ENCODE peak calls at places on chromosomes 7 and 10, in nine cellular contexts. S, B, Z, U, W, N, Q, K and X are unnamed samples.

GRCh38 chr10:70549962-70550845 is 52.3 kb downstream of the PRF1 start:
- DNase-seq in S (peak; percentile 76), B (peak; percentile 17), Z (peak; percentile 91), U (peak; percentile 68), W (peak; percentile 76), N (peak; percentile 42), Q (no peak), K (peak; percentile 59), X (no peak)

GRCh38 chr10:128173383-128173782 is 47.2 kb upstream of the MKI67 start:
- DNase-seq in S (no peak), B (no peak), Z (peak; percentile 48), U (peak; percentile 14), W (no peak), N (no peak), Q (no peak), K (no peak), X (no peak)

GRCh38 chr10:127405221-127405620 is 143.9 kb upstream of the NPS start:
- DNase-seq in S (no peak), B (no peak), Z (no peak), U (peak; percentile 61), W (no peak), N (no peak), Q (no peak), K (peak; percentile 53), X (no peak)

GRCh38 chr7:72493850-72494661 is 81.9 kb upstream of the CALN1 start:
- DNase-seq in S (peak; percentile 80), B (peak; percentile 38), Z (peak; percentile 76), U (peak; percentile 45), W (peak; percentile 40), N (peak; percentile 51), Q (no peak), K (peak; percentile 28), X (peak; percentile 46)

GRCh38 chr10:49407552-49408137 is 11.8 kb upstream of the DRGX start:
- DNase-seq in S (peak; percentile 90), B (no peak), Z (peak; percentile 99), U (peak; percentile 86), W (peak; percentile 84), N (peak; percentile 57), Q (no peak), K (peak; percentile 62), X (peak; percentile 92)

GRCh38 chr10:9510626-9511025 is 1456.1 kb downstream of the GATA3 start:
- DNase-seq in S (no peak), B (no peak), Z (no peak), U (no peak), W (no peak), N (no peak), Q (no peak), K (no peak), X (no peak)

GRCh38 chr7:45252248-45252647 is 94.7 kb downstream of the RAMP3 start:
- DNase-seq in S (no peak), B (no peak), Z (no peak), U (no peak), W (no peak), N (no peak), Q (no peak), K (no peak), X (no peak)

GRCh38 chr7:4067874-4068273 is 614.2 kb upstream of the FOXK1 start:
- DNase-seq in S (no peak), B (no peak), Z (no peak), U (no peak), W (no peak), N (no peak), Q (no peak), K (no peak), X (no peak)

GRCh38 chr7:190196-190595 is 2.2 kb upstream of the FAM20C start:
- DNase-seq in S (no peak), B (no peak), Z (no peak), U (no peak), W (no peak), N (no peak), Q (no peak), K (no peak), X (no peak)

GRCh38 chr7:193538-194256 is 1.3 kb downstream of the FAM20C start:
- DNase-seq in S (peak; percentile 37), B (no peak), Z (no peak), U (peak; percentile 52), W (no peak), N (no peak), Q (no peak), K (peak; percentile 24), X (no peak)

GRCh38 chr7:192701-193536 is 548 bp downstream of the FAM20C start:
- DNase-seq in S (peak; percentile 70), B (no peak), Z (no peak), U (peak; percentile 62), W (no peak), N (no peak), Q (no peak), K (no peak), X (no peak)

GRCh38 chr7:191105-192034 is 1.0 kb upstream of the FAM20C start:
- DNase-seq in S (peak; percentile 68), B (no peak), Z (peak; percentile 53), U (peak; percentile 96), W (no peak), N (peak; percentile 10), Q (peak; percentile 7), K (peak; percentile 42), X (no peak)

DNA sequence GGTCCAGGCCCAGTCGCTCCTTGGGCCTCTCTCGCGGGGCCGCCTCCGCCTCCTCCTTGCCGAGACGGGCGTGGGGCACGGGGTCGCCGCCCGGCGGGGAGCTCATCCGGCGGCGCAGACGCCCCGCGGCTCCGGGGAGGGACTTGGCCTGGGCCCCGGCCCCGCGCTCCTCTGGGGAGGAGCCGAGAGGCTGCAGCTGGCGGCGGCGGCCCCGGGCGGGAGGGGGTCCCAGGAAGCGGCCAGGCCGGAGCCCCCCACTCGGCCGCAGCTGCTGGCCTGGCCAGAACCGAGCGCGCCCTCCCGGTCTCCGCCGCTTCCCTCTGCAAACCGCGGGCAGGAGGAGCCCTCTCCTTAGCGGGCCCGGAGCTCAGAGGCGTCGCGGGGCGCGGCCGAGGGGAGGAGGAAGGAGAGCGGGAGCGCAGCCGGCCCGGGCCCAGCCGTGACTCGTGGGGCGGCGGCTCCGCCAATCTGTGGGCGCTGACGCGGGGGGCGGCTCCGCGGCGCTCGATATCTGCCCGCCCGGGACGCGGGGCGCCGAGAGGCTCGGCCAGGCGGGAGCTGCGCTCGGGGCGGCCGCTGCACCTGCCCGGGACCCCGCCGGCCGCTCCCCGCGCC is at the start of gene FAM20C:
- DNase-seq in S (peak; percentile 94), B (no peak), Z (peak; percentile 75), U (peak; percentile 97), W (peak; percentile 83), N (peak; percentile 23), Q (no peak), K (peak; percentile 75), X (no peak)
- TF ChIP-seq EZH2 in S (no peak), B (no peak), Z (no peak), U (no peak), W (no peak), N (no peak), Q (no peak), K (no peak), X (no peak)

GRCh38 chr7:27182861-27183681 is 2.0 kb downstream of the HOXA11 start:
- DNase-seq in S (no peak), B (no peak), Z (no peak), U (peak; percentile 66), W (no peak), N (no peak), Q (no peak), K (peak; percentile 50), X (peak; percentile 63)
- TF ChIP-seq EZH2 in S (no peak), B (no peak), Z (no peak), U (no peak), W (no peak), N (no peak), Q (no peak), K (no peak), X (peak; percentile 85)

DNA sequence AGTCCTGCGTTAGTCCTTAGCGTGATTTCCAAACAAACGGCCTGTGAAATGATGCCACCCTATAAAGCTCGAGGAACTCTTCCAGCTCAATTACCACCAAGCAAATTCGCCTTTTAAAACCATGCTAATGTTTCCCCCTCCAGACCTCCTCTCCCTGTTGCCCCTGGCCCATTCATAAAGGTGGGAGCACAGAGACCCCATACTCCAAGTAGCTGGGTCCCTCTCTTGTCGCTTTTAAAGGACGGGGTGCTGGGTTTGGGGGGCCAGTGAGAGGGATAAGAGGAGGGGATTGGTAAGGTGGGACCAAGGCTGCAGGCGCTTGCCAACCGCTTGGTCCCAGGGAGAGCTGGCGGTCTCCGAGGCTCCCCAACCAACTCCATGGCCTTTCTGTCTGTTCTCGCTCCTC is 1.2 kb downstream of the HMX2 start:
- DNase-seq in S (no peak), B (no peak), Z (no peak), U (no peak), W (no peak), N (no peak), Q (no peak), K (no peak), X (no peak)
- TF ChIP-seq EZH2 in S (peak; percentile 37), B (no peak), Z (no peak), U (peak; percentile 71), W (no peak), N (no peak), Q (peak; percentile 23), K (peak; percentile 76), X (peak; percentile 95)

DNA sequence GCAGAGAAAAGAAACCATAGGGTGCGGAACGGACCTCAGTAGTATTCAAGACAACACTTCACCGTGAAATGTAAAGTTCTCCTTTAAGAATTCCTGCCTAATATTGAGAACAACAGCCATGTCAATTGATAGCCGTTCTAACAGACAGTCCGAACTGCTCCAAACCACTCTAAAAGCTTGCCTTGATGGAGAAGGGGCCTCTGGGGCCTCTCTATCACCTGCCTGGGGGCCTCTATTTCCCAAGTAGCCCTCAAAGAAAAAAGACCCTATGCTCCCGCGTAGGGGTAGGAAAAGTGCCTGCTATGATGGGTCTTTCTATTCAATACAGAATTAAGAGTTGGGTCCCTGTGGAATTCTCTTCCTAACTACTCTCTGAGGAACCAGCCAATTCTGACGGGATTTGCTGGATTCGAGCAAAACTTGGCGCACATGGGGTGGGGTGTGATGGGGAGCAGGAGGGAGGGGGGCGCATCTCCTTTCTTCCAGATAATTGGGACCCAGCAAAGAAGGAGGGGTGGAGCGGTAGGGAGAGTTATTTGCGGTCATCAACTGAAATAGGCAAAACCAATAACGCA is 8.3 kb upstream of the DLX6 start:
- DNase-seq in S (no peak), B (no peak), Z (no peak), U (no peak), W (no peak), N (no peak), Q (no peak), K (no peak), X (no peak)
- TF ChIP-seq EZH2 in S (peak; percentile 58), B (no peak), Z (no peak), U (no peak), W (no peak), N (no peak), Q (no peak), K (no peak), X (peak; percentile 77)